ENCODE peak calls at places on chromosomes 3 and 15, in four cellular contexts. One of them, this sample, is unnamed.

GRCh38 chr15:33866101-33866737 is 102.1 kb upstream of the CHRM5 start:
- DNase-seq in A549: no peak
- DNase-seq in HepG2: no peak
- DNase-seq in K562: no peak
- DNase-seq in this sample: peak; percentile 36

GRCh38 chr3:11300970-11301369 is 28.8 kb downstream of the ATG7 start:
- DNase-seq in HepG2: no peak
- DNase-seq in A549: no peak
- DNase-seq in K562: no peak
- DNase-seq in this sample: peak; percentile 59

GRCh38 chr3:170542704-170543103 is 43.2 kb downstream of the SLC7A14 start:
- DNase-seq in A549: no peak
- DNase-seq in HepG2: no peak
- DNase-seq in K562: no peak
- DNase-seq in this sample: peak; percentile 71

GRCh38 chr3:132033471-132033870 is 1.3 kb downstream of the CPNE4 start:
- DNase-seq in HepG2: no peak
- DNase-seq in K562: no peak
- DNase-seq in A549: no peak
- DNase-seq in this sample: no peak

GRCh38 chr15:40155270-40155910 is 5.5 kb upstream of the BUB1B start:
- DNase-seq in K562: no peak
- DNase-seq in HepG2: no peak
- DNase-seq in A549: no peak
- DNase-seq in this sample: no peak

GRCh38 chr3:127478922-127479321 is 111.6 kb downstream of the TPRA1 start:
- DNase-seq in HepG2: no peak
- DNase-seq in K562: no peak
- DNase-seq in A549: no peak
- DNase-seq in this sample: no peak

GRCh38 chr3:139117883-139118760 is 73.4 kb upstream of the PRR23C start:
- DNase-seq in A549: no peak
- DNase-seq in K562: no peak
- DNase-seq in HepG2: no peak
- DNase-seq in this sample: no peak

GRCh38 chr3:156050918-156051317 is 69.5 kb upstream of the KCNAB1 start:
- DNase-seq in HepG2: no peak
- DNase-seq in K562: peak; percentile 17
- DNase-seq in A549: no peak
- DNase-seq in this sample: peak; percentile 4

GRCh38 chr3:37814547-37814946 is 47.1 kb upstream of the CTDSPL start:
- DNase-seq in HepG2: no peak
- DNase-seq in K562: no peak
- DNase-seq in A549: peak; percentile 24
- DNase-seq in this sample: peak; percentile 31

GRCh38 chr3:132347095-132347494 is 29.9 kb downstream of the ACP3 start:
- DNase-seq in HepG2: peak; percentile 9
- DNase-seq in K562: no peak
- DNase-seq in A549: no peak
- DNase-seq in this sample: no peak

GRCh38 chr3:166100710-166101109 is 263.5 kb upstream of the BCHE start:
- DNase-seq in HepG2: no peak
- DNase-seq in A549: no peak
- DNase-seq in K562: no peak
- DNase-seq in this sample: peak; percentile 0

GRCh38 chr3:5499404-5499803 is 311.9 kb downstream of the EDEM1 start:
- DNase-seq in A549: no peak
- DNase-seq in K562: no peak
- DNase-seq in HepG2: no peak
- DNase-seq in this sample: no peak

GRCh38 chr15:64521201-64521600 is 60.8 kb downstream of the ZNF609 start:
- DNase-seq in HepG2: no peak
- DNase-seq in K562: no peak
- DNase-seq in A549: no peak
- DNase-seq in this sample: no peak

GRCh38 chr3:158106773-158107461 is 697 bp upstream of the SHOX2 start:
- DNase-seq in HepG2: no peak
- DNase-seq in K562: no peak
- DNase-seq in A549: peak; percentile 31
- DNase-seq in this sample: no peak

GRCh38 chr3:50554553-50554952 is 13.0 kb downstream of the C3orf18 start:
- DNase-seq in A549: no peak
- DNase-seq in K562: no peak
- DNase-seq in HepG2: no peak
- DNase-seq in this sample: no peak

GRCh38 chr3:151330899-151331298 is 1.6 kb upstream of the P2RY13 start:
- DNase-seq in HepG2: no peak
- DNase-seq in K562: no peak
- DNase-seq in A549: no peak
- DNase-seq in this sample: peak; percentile 20

GRCh38 chr3:42010530-42010929 is 48.6 kb upstream of the ULK4 start:
- DNase-seq in HepG2: no peak
- DNase-seq in A549: no peak
- DNase-seq in K562: no peak
- DNase-seq in this sample: no peak

GRCh38 chr15:91465696-91466095 is 365.6 kb downstream of the SV2B start:
- DNase-seq in HepG2: no peak
- DNase-seq in A549: no peak
- DNase-seq in K562: no peak
- DNase-seq in this sample: no peak

GRCh38 chr3:172138792-172139507 is 99.6 kb downstream of the FNDC3B start:
- DNase-seq in A549: no peak
- DNase-seq in K562: peak; percentile 44
- DNase-seq in HepG2: peak; percentile 70
- DNase-seq in this sample: peak; percentile 40

GRCh38 chr3:43248194-43248593 is 38.1 kb upstream of the SNRK start:
- DNase-seq in A549: no peak
- DNase-seq in K562: no peak
- DNase-seq in HepG2: no peak
- DNase-seq in this sample: no peak

GRCh38 chr3:107660316-107660976 is 137.7 kb downstream of the BBX start:
- DNase-seq in HepG2: peak; percentile 39
- DNase-seq in K562: no peak
- DNase-seq in A549: no peak
- DNase-seq in this sample: peak; percentile 77

GRCh38 chr3:191329654-191330308 is 545 bp downstream of the UTS2B start:
- DNase-seq in HepG2: peak; percentile 29
- DNase-seq in K562: peak; percentile 47
- DNase-seq in A549: no peak
- DNase-seq in this sample: peak; percentile 71

GRCh38 chr3:149603126-149604074 is 54.4 kb downstream of the WWTR1 start:
- DNase-seq in A549: peak; percentile 60
- DNase-seq in K562: no peak
- DNase-seq in HepG2: no peak
- DNase-seq in this sample: peak; percentile 82

GRCh38 chr15:90648137-90649070 is 68.7 kb upstream of the BLM start:
- DNase-seq in HepG2: peak; percentile 51
- DNase-seq in K562: peak; percentile 72
- DNase-seq in A549: peak; percentile 78
- DNase-seq in this sample: peak; percentile 69

GRCh38 chr3:70180664-70181063 is 131.8 kb downstream of the MDFIC2 start:
- DNase-seq in K562: no peak
- DNase-seq in A549: no peak
- DNase-seq in HepG2: no peak
- DNase-seq in this sample: no peak

DNA sequence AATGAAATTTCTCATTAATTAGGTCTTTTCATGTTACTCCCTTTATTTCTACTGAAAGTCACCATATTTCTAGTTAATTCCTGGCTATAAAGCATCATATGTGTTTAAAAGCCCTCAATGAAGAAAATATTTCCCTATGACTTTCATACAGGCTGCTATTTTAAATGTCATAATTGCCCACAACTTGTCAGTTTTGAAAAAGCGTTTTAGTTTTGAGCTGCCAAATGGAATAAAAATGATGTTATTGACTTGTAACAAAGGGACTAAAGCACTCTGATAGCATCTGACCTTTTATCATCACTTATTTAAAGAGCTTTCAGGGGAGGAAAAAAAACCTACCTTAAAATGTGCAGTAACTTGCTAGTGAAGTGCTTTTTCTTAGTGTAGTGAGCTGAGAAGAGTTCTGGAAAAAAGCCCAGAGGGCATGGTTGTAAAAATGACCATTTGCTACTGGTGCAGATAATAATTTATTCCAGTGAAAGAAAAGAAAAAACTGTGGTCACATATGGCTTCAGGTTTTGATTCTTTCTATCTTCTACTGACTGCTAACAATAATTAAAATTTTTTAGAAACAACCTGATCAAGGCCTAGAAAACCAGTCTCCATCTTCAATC is 877.2 kb downstream of the CADM2 start:
- DNase-seq in HepG2: no peak
- DNase-seq in K562: no peak
- DNase-seq in A549: no peak
- DNase-seq in this sample: no peak
- TF ChIP-seq MAZ in HepG2: no peak
- TF ChIP-seq MAZ in K562: no peak
- TF ChIP-seq MAZ in A549: no peak
- TF ChIP-seq MAZ in this sample: no peak

DNA sequence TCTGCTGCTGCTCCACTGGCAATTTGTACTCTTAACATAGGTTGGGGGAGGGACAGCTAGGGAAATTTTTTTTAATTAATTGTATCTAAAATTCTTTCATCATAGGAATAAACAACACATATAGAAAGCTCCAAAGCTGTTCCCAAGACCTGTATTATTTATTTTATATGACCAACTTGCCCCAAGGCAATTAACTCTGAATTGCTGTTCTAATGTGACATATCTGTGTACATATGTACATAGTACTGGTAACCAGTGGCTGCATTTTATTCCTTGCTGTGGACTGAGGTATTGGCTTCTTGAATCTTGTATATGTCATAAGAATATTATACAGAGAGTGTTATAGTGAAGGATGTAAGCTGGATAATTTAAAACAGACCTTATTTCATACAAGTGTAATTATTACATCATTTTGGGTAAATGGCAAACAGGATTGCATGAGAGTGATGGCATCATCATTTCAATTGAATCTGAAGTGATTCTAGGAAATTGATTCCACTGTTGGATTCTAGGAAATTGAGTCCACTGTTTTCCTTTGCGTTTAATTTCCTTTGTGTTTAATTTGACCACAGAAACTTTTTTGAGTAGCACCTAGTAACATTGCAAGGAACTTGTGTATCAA is 33.0 kb downstream of the B3GALNT1 start:
- DNase-seq in K562: no peak
- DNase-seq in HepG2: no peak
- DNase-seq in A549: no peak
- DNase-seq in this sample: no peak
- TF ChIP-seq MAZ in K562: no peak
- TF ChIP-seq MAZ in HepG2: no peak
- TF ChIP-seq MAZ in A549: no peak
- TF ChIP-seq MAZ in this sample: no peak

GRCh38 chr15:51237816-51238215 is 100.6 kb downstream of the CYP19A1 start:
- DNase-seq in A549: no peak
- DNase-seq in K562: no peak
- DNase-seq in HepG2: no peak
- DNase-seq in this sample: no peak
- TF ChIP-seq MAZ in A549: no peak
- TF ChIP-seq MAZ in K562: no peak
- TF ChIP-seq MAZ in HepG2: no peak
- TF ChIP-seq MAZ in this sample: no peak

DNA sequence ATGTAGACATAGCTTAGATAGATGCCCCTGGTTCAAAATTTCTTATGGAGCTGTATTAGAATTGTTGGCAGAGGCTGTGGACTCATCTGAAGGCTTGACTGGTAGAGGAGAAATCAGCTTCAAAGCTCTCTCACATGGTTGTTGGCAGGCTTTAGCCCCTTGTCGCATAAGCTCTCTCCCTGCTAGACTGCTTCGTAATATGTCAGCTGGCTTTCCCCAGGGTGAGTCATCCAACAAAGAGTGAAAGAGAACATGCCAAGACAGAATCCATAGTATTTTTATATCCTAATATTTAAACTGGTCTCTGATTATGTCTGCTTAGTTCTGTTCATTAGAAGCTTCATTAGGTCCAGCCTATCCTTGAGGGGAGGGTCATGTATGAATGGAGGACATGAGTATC is 427.4 kb upstream of the NAALADL2 start:
- DNase-seq in A549: no peak
- DNase-seq in HepG2: no peak
- DNase-seq in K562: no peak
- DNase-seq in this sample: peak; percentile 52
- TF ChIP-seq MAZ in A549: no peak
- TF ChIP-seq MAZ in HepG2: no peak
- TF ChIP-seq MAZ in K562: no peak
- TF ChIP-seq MAZ in this sample: no peak

GRCh38 chr15:88638626-88639372 is at the start of gene ISG20:
- DNase-seq in HepG2: peak; percentile 95
- DNase-seq in K562: peak; percentile 91
- DNase-seq in A549: peak; percentile 100
- DNase-seq in this sample: peak; percentile 99
- TF ChIP-seq MAZ in HepG2: peak; percentile 71
- TF ChIP-seq MAZ in K562: peak; percentile 91
- TF ChIP-seq MAZ in A549: peak; percentile 66
- TF ChIP-seq MAZ in this sample: peak; percentile 95

GRCh38 chr3:29486917-29487316 is 206.0 kb downstream of the RBMS3 start:
- DNase-seq in A549: no peak
- DNase-seq in K562: no peak
- DNase-seq in HepG2: no peak
- DNase-seq in this sample: no peak

GRCh38 chr3:29484633-29485032 is 203.8 kb downstream of the RBMS3 start:
- DNase-seq in HepG2: no peak
- DNase-seq in K562: no peak
- DNase-seq in A549: no peak
- DNase-seq in this sample: no peak

GRCh38 chr3:29493109-29493508 is 212.2 kb downstream of the RBMS3 start:
- DNase-seq in HepG2: no peak
- DNase-seq in A549: no peak
- DNase-seq in K562: no peak
- DNase-seq in this sample: peak; percentile 20

GRCh38 chr3:29486087-29486486 is 205.2 kb downstream of the RBMS3 start:
- DNase-seq in A549: peak; percentile 13
- DNase-seq in HepG2: no peak
- DNase-seq in K562: no peak
- DNase-seq in this sample: peak; percentile 77

GRCh38 chr3:29488922-29489321 is 208.1 kb downstream of the RBMS3 start:
- DNase-seq in K562: no peak
- DNase-seq in A549: no peak
- DNase-seq in HepG2: no peak
- DNase-seq in this sample: peak; percentile 50
- TF ChIP-seq MAZ in K562: no peak
- TF ChIP-seq MAZ in A549: no peak
- TF ChIP-seq MAZ in HepG2: no peak
- TF ChIP-seq MAZ in this sample: no peak

DNA sequence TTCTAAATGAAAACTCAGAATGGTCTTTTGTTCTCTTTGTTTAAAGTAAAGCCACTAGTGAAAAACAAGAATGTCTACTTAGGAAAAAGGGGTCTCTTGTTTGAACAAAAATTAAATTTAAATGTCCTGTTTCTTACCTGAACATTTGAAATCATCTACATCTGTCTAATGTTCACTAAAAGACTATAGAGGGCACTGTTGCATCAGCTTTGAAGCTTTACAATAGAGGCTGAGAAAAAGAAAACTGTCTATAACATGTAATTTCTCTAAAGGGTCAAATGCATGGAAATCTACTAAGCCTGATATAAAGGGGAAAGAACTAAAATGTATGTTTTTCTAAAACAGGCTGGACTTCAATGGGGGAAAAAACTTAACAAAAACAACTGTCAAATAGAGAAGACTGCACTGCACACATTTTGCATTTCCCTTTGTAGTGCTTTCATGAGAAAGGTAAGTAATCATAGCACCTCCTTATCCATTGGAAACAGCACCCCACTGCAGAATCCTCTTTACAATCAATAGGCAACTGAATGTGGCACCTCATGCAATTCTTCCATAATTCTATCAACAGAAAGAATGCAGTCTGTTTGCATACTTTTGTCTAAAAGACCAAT is 26.3 kb downstream of the DPH6 start:
- DNase-seq in K562: peak; percentile 10
- DNase-seq in HepG2: peak; percentile 45
- DNase-seq in A549: no peak
- DNase-seq in this sample: peak; percentile 64
- TF ChIP-seq MAZ in K562: no peak
- TF ChIP-seq MAZ in HepG2: no peak
- TF ChIP-seq MAZ in A549: no peak
- TF ChIP-seq MAZ in this sample: no peak

This sample was measured in IMR-90.